ENCODE peak calls at places on chromosomes 6 and 20, in seven cellular contexts. U, A, T, M, Z, R and B are unnamed samples.

GRCh38 chr6:113847435-113847834 is 9.7 kb upstream of the MARCKS start:
- DNase-seq in A (no peak), M (no peak), Z (no peak), U (no peak), T (no peak), R (no peak), B (no peak)

GRCh38 chr6:164911873-164912580 is 397.4 kb downstream of the C6orf118 start:
- DNase-seq in R (no peak), Z (no peak), M (no peak), U (no peak), A (no peak), T (no peak), B (no peak)

GRCh38 chr6:11113038-11113437 is 1.5 kb upstream of the ERVFRD-1 start:
- DNase-seq in R (no peak), T (no peak), Z (no peak), U (no peak), A (no peak), M (no peak), B (no peak)

GRCh38 chr20:36152266-36152665 is 2.3 kb upstream of the EPB41L1 start:
- DNase-seq in T (no peak), Z (no peak), A (no peak), R (peak), M (no peak), U (no peak), B (no peak)

GRCh38 chr20:4341804-4342560 is 326.6 kb upstream of the RNF24 start:
- DNase-seq in U (no peak), M (no peak), A (peak), R (no peak), T (no peak), Z (no peak), B (no peak)

GRCh38 chr6:15062311-15063252 is 183.3 kb upstream of the JARID2 start:
- DNase-seq in R (no peak), T (no peak), M (no peak), A (peak), Z (no peak), U (no peak), B (no peak)

GRCh38 chr6:40011844-40012243 is 77.6 kb upstream of the MOCS1 start:
- DNase-seq in R (no peak), A (no peak), T (no peak), U (no peak), Z (no peak), M (peak), B (no peak)

GRCh38 chr6:126372626-126373025 is 32.7 kb downstream of the CENPW start:
- DNase-seq in R (no peak), A (no peak), T (no peak), Z (no peak), U (no peak), M (no peak), B (no peak)

GRCh38 chr6:149483849-149484635 is 772 bp downstream of the ZC3H12D start:
- DNase-seq in Z (no peak), T (no peak), A (no peak), M (no peak), R (no peak), U (no peak), B (no peak)

GRCh38 chr6:166774770-166775169 is 147.7 kb upstream of the RPS6KA2 start:
- DNase-seq in T (no peak), Z (no peak), A (no peak), R (no peak), M (no peak), U (no peak), B (no peak)

DNA sequence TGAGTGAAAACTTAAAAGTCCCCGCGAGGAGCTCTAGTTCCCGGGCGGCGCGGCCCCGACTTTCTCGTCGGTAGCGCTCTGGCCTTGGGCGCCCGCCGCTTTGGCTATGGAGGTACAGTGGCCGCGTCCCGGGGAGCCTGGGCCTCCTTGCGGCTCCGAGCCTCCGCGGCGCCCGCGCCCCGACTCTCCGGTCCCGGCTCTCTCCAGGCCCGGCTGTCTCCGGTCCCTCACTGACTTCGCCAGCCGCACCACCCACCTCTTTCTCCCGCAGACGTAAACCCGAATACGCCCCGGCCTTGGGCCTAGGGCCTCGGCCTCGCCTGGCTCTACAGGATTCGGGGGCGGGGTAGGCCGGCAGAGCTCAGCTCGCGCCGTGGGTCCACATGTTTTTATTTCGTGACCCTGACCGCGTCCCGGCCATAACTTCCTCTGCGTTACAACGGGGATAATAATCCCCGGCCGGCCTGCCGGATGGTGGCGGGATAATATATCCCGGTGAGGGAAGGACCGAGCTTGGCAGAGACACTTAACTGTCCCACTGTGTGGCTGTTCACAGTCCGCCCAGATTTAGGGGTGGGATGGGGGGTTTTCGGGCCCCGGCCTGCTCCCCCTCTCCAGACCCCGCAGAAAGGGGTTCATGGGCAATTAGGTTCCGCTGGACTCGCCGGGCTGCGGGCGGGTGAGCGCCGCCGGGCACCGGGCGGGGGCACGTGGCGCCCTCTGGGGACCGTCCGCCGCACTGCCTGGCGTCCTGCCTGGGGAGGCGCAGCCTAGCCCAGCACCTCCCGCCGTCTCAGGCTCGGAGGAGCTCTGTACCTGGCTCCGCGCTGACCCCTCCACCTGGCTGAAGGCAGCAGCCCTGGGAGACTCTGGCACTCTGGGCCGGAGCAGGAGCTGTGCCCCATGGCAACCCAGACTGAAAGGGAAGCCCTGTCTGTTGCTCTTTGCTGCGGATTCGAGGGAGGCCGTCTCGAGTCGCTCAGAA is 10.1 kb upstream of the TBX18 start:
- DNase-seq in R (peak), T (no peak), U (no peak), Z (peak), M (peak), A (no peak), B (peak)
- H3K4me3 ChIP-seq in R (peak), T (no peak), U (no peak), Z (peak), M (peak), A (peak), B (no peak)

GRCh38 chr6:17585766-17586502 is 14.2 kb upstream of the FAM8A1 start:
- DNase-seq in Z (no peak), R (no peak), A (no peak), T (no peak), M (peak), U (peak), B (no peak)
- TF ChIP-seq CTCF in Z (no peak), R (no peak), A (no peak), T (no peak), M (peak), U (peak), B (peak)

GRCh38 chr6:157763894-157764345 is 59.1 kb upstream of the SNX9 start:
- DNase-seq in T (no peak), U (peak), R (no peak), A (no peak), Z (no peak), M (no peak), B (no peak)
- H3K4me3 ChIP-seq in T (no peak), U (peak), R (no peak), A (no peak), Z (no peak), M (no peak), B (peak)

GRCh38 chr6:168612586-168612985 is 171.6 kb downstream of the SMOC2 start:
- DNase-seq in U (no peak), A (no peak), T (no peak), M (no peak), R (no peak), Z (no peak), B (no peak)

GRCh38 chr6:168619560-168620314 is 178.8 kb downstream of the SMOC2 start:
- DNase-seq in T (no peak), U (no peak), R (no peak), A (no peak), M (no peak), Z (no peak), B (no peak)

GRCh38 chr6:168615837-168616236 is 174.9 kb downstream of the SMOC2 start:
- DNase-seq in R (no peak), Z (no peak), U (no peak), M (no peak), A (no peak), T (no peak), B (no peak)

GRCh38 chr6:168618546-168619315 is 177.7 kb downstream of the SMOC2 start:
- DNase-seq in T (no peak), Z (no peak), U (no peak), A (no peak), R (no peak), M (no peak), B (no peak)

DNA sequence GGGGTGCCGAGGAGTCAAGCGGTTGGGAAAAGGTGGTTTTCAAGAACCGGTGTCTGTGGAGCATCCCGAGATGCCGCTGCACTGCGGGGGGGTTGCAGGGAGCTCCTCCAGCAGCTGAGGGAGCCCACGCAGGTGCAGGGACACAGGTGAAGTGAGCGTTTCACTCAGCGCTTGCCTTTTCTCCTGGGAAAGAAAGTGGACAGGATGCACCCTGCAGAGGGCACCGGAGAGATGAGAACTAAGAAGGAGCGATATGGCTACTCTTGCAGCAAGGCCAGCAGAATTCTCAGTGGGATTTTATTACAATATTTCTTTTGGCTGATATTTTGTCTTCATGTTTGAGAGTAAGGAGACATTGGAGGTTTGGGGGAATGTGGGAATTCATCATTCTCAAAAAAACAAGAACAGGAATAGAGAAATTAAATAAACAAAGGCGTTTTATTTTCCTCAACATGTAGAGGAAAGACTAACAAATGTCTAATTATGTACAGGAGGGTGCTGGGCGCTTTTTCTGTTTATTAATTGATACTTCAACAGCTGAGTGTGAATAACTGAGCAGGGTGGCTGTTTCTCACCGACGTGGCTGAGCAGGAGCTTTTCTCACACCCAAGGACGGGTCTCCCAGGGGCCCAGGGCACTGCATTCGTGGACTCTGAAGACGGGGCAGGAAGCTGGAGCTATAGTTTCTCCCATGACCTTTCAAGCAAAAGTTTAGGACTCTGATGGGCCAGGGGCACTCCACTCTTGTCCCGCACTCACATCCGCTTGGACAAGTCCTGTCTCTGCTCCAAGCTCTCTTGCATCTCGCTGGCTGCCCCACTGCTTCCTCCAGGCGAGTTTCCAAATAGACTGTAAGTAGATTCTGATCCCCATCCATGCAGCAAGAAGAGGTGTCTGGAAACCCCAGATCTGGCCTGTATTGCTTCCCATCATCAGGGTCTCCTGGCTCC is 176.1 kb downstream of the SMOC2 start:
- DNase-seq in M (peak), R (no peak), Z (no peak), U (no peak), A (no peak), T (no peak), B (no peak)
- TF ChIP-seq CTCF in M (peak), R (peak), Z (peak), U (no peak), A (no peak), T (peak), B (no peak)

GRCh38 chr6:27290850-27291208 is 21.2 kb downstream of the POM121L2 start:
- DNase-seq in A (no peak), U (no peak), R (no peak), T (no peak), M (no peak), Z (no peak), B (no peak)
- H3K4me3 ChIP-seq in A (no peak), U (no peak), R (no peak), T (no peak), M (peak), Z (no peak), B (no peak)

GRCh38 chr6:26009817-26010216 is 47.2 kb downstream of the TRIM38 start:
- DNase-seq in U (no peak), T (no peak), R (no peak), M (no peak), Z (no peak), A (no peak), B (no peak)
- TF ChIP-seq CTCF in U (no peak), T (no peak), R (no peak), M (no peak), Z (no peak), A (no peak), B (no peak)

GRCh38 chr6:67642582-67642981 is 992.5 kb upstream of the ADGRB3 start:
- DNase-seq in U (no peak), T (no peak), M (no peak), Z (no peak), A (no peak), R (no peak), B (no peak)

GRCh38 chr6:67640462-67640861 is 994.6 kb upstream of the ADGRB3 start:
- DNase-seq in Z (no peak), T (no peak), M (no peak), R (no peak), U (no peak), A (peak), B (no peak)

GRCh38 chr6:67634199-67634598 is 1000.9 kb upstream of the ADGRB3 start:
- DNase-seq in Z (no peak), T (no peak), U (no peak), R (no peak), M (no peak), A (no peak), B (no peak)

GRCh38 chr6:67639161-67639560 is 995.9 kb upstream of the ADGRB3 start:
- DNase-seq in R (no peak), U (no peak), M (no peak), Z (no peak), A (peak), T (no peak), B (no peak)
- H3K4me3 ChIP-seq in R (no peak), U (no peak), M (no peak), Z (no peak), A (no peak), T (no peak), B (no peak)

GRCh38 chr20:32035398-32035852 is 16.6 kb upstream of the HCK start:
- DNase-seq in R (no peak), A (no peak), U (peak), T (no peak), M (no peak), Z (no peak), B (no peak)
- TF ChIP-seq CTCF in R (no peak), A (no peak), U (no peak), T (no peak), M (no peak), Z (no peak), B (no peak)